ENCODE peak calls at places on chromosomes 12 and 14, in six cellular contexts. S is A549, M is K562, B is NB4, Z is GM12878, F is HepG2. O is an unnamed sample.

GRCh38 chr12:49801141-49802063 is 26.8 kb downstream of the NCKAP5L start:
- DNase-seq in B (no peak), Z (no peak), F (no peak), S (no peak), M (no peak), O (no peak)

GRCh38 chr12:8912910-8913309 is 1.4 kb upstream of the PHC1 start:
- DNase-seq in M (peak), Z (no peak), F (no peak), B (peak), S (peak), O (no peak)

GRCh38 chr14:104933721-104934379 is 9.2 kb downstream of the PLD4 start:
- DNase-seq in S (no peak), M (no peak), B (no peak), Z (no peak), F (no peak), O (no peak)

GRCh38 chr12:53298154-53298553 is 1.3 kb upstream of the MYG1 start:
- DNase-seq in F (no peak), Z (no peak), S (no peak), B (peak), M (no peak), O (peak)

GRCh38 chr12:108750471-108751402 is 19.4 kb upstream of the CORO1C start:
- DNase-seq in Z (no peak), F (no peak), B (no peak), M (no peak), S (no peak), O (no peak)

GRCh38 chr12:48767047-48767446 is 21.8 kb downstream of the ADCY6 start:
- DNase-seq in F (no peak), S (no peak), Z (no peak), M (no peak), B (no peak), O (no peak)

GRCh38 chr14:96038920-96039632 is at the start of gene C14orf132:
- DNase-seq in F (no peak), M (peak), B (no peak), S (peak), Z (no peak), O (peak)

GRCh38 chr12:47397664-47398281 is 308.1 kb downstream of the RPAP3 start:
- DNase-seq in M (peak), S (peak), B (peak), F (peak), Z (no peak), O (peak)

GRCh38 chr14:29007990-29008389 is 241.4 kb downstream of the FOXG1 start:
- DNase-seq in M (no peak), S (no peak), B (no peak), F (no peak), Z (no peak), O (no peak)

GRCh38 chr14:102556098-102556677 is 36.3 kb upstream of the RCOR1 start:
- DNase-seq in Z (no peak), F (no peak), M (no peak), S (no peak), B (no peak), O (no peak)

GRCh38 chr12:94235894-94236293 is 87.5 kb downstream of the PLXNC1 start:
- DNase-seq in M (no peak), F (no peak), Z (no peak), B (no peak), S (no peak), O (no peak)

GRCh38 chr12:6461401-6462233 is 8.9 kb downstream of the VAMP1 start:
- DNase-seq in F (no peak), M (no peak), Z (peak), S (no peak), B (peak), O (no peak)

GRCh38 chr14:98953544-98954346 is 318.3 kb downstream of the BCL11B start:
- DNase-seq in Z (no peak), B (peak), S (peak), M (no peak), F (no peak), O (no peak)

GRCh38 chr14:69313176-69313575 is 53.2 kb downstream of the GALNT16 start:
- DNase-seq in S (no peak), B (no peak), M (no peak), F (no peak), Z (no peak), O (no peak)

GRCh38 chr12:50082644-50083043 is 2.5 kb upstream of the SMARCD1 start:
- DNase-seq in M (no peak), Z (no peak), B (no peak), S (no peak), F (peak), O (no peak)

GRCh38 chr14:22994762-22995275 is 12.5 kb upstream of the AJUBA start:
- DNase-seq in S (peak), B (peak), Z (no peak), M (peak), F (peak), O (peak)

GRCh38 chr12:63093711-63094110 is 57.3 kb downstream of the AVPR1A start:
- DNase-seq in M (no peak), Z (no peak), B (no peak), F (no peak), S (no peak), O (no peak)

GRCh38 chr14:71206766-71207371 is 299.6 kb downstream of the PCNX1 start:
- DNase-seq in F (no peak), M (no peak), S (peak), B (no peak), Z (no peak), O (peak)

GRCh38 chr12:29200586-29200985 is 51.5 kb downstream of the FAR2 start:
- DNase-seq in Z (no peak), S (no peak), M (no peak), F (no peak), B (no peak), O (no peak)

GRCh38 chr12:3469711-3470110 is 21.3 kb upstream of the PRMT8 start:
- DNase-seq in S (no peak), B (no peak), M (no peak), Z (no peak), F (no peak), O (no peak)

GRCh38 chr12:98198261-98198982 is 317.0 kb upstream of the TMPO start:
- DNase-seq in B (no peak), S (no peak), F (no peak), M (no peak), Z (no peak), O (no peak)

GRCh38 chr14:75454963-75455546 is 27.2 kb downstream of the JDP2 start:
- DNase-seq in S (no peak), F (peak), M (no peak), B (peak), Z (no peak), O (no peak)

GRCh38 chr14:99928963-99929362 is 135.8 kb downstream of the EML1 start:
- DNase-seq in F (no peak), Z (no peak), B (no peak), S (no peak), M (no peak), O (no peak)

GRCh38 chr14:104872469-104873341 is 7.6 kb downstream of the CEP170B start:
- DNase-seq in M (no peak), Z (no peak), F (no peak), B (no peak), S (no peak), O (no peak)

GRCh38 chr14:68891851-68892660 is 87.0 kb downstream of the ACTN1 start:
- DNase-seq in Z (no peak), S (no peak), M (no peak), B (no peak), F (no peak), O (no peak)

GRCh38 chr14:93964281-93964680 is 12.1 kb downstream of the ASB2 start:
- DNase-seq in F (no peak), S (no peak), Z (no peak), M (no peak), B (no peak), O (no peak)

GRCh38 chr12:49187184-49187583 is 1.7 kb downstream of the TUBA1A start:
- DNase-seq in M (no peak), B (no peak), Z (no peak), F (no peak), S (no peak), O (peak)

GRCh38 chr14:66495214-66496098 is 9.3 kb downstream of the CCDC196 start:
- DNase-seq in B (peak), S (peak), Z (peak), F (peak), M (peak), O (peak)

GRCh38 chr12:123941485-123942276 is 30.9 kb downstream of the CCDC92 start:
- DNase-seq in Z (no peak), S (no peak), F (no peak), B (no peak), M (no peak), O (no peak)

GRCh38 chr14:64801800-64802199 is 77.9 kb downstream of the SPTB start:
- DNase-seq in F (peak), S (peak), Z (no peak), B (peak), M (peak), O (peak)

GRCh38 chr12:5840900-5841299 is 104.2 kb downstream of the ANO2 start:
- DNase-seq in F (no peak), Z (no peak), M (no peak), S (no peak), B (no peak), O (no peak)

GRCh38 chr12:128660532-128661215 is 163.1 kb downstream of the SLC15A4 start:
- DNase-seq in F (no peak), B (no peak), S (no peak), Z (no peak), M (no peak), O (no peak)

GRCh38 chr12:115983226-115983798 is 294.2 kb downstream of the MED13L start:
- DNase-seq in B (peak), S (peak), F (peak), M (peak), Z (no peak), O (peak)

GRCh38 chr12:19894803-19895202 is 455.5 kb downstream of the AEBP2 start:
- DNase-seq in B (no peak), F (no peak), M (no peak), Z (peak), S (no peak), O (peak)

GRCh38 chr12:19893514-19893913 is 454.2 kb downstream of the AEBP2 start:
- DNase-seq in F (no peak), Z (no peak), S (peak), B (peak), M (no peak), O (peak)

GRCh38 chr12:19895609-19896008 is 456.3 kb downstream of the AEBP2 start:
- DNase-seq in M (no peak), S (no peak), B (no peak), F (no peak), Z (no peak), O (peak)

GRCh38 chr12:19892186-19892585 is 452.9 kb downstream of the AEBP2 start:
- DNase-seq in M (no peak), B (no peak), S (no peak), Z (no peak), F (no peak), O (peak)

GRCh38 chr12:19894049-19894448 is 454.8 kb downstream of the AEBP2 start:
- DNase-seq in Z (no peak), M (no peak), B (peak), S (no peak), F (no peak), O (peak)
- TF ChIP-seq MYC in Z (no peak), M (no peak), B (peak), S (no peak), F (no peak), O (no peak)

GRCh38 chr12:90368081-90368480 is 586.9 kb downstream of the CCER1 start:
- DNase-seq in Z (no peak), F (no peak), S (no peak), B (no peak), M (no peak), O (no peak)
- TF ChIP-seq MYC in Z (no peak), F (no peak), S (no peak), B (no peak), M (no peak), O (no peak)

GRCh38 chr12:54349658-54350057 is 14.6 kb downstream of the GPR84 start:
- DNase-seq in F (no peak), B (no peak), Z (no peak), M (no peak), S (no peak), O (no peak)
- TF ChIP-seq MYC in F (no peak), B (no peak), Z (no peak), M (no peak), S (no peak), O (no peak)

DNA sequence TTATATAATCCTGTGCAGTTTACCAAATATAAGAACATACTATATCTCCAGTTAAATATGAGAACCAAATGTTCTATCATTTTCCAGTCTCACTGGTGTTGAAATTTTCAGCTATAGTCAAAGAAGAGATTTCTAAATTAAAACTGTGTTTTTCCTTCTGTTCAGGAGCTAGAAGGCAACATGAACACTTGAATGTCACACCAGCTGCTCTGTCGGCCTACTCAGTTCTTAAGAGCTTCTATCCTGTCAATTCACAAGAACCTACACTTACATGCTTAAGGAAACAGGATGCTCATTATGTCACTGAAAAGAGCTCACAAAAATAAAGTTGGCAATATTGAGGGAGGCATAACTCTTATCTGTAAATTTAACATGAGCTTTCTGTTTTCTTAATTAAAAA is 43.1 kb downstream of the ATP2B1 start:
- DNase-seq in S (no peak), Z (no peak), B (no peak), M (no peak), F (no peak), O (no peak)
- TF ChIP-seq MYC in S (no peak), Z (no peak), B (no peak), M (no peak), F (no peak), O (no peak)